ENCODE peak calls at places on chromosomes 11 and 22, in seven cellular contexts. Z is prostate gland, W is pancreas, A is mucosa of descending colon, B is neural progenitor cell, J is A549, U is OCI-LY7. K is an unnamed sample. For H3K4me1, the result is how much of the 10 kb centered on the place peaks cover.

GRCh38 chr11:10785146-10785474 is 23.6 kb downstream of the EIF4G2 start:
- DNase-seq in U (no peak), A (no peak), B (peak), W (no peak), Z (no peak), J (no peak), K (no peak)

GRCh38 chr11:132588366-132588765 is 943.9 kb downstream of the OPCML start:
- DNase-seq in U (no peak), A (no peak), B (no peak), J (no peak), Z (no peak), W (no peak), K (no peak)

GRCh38 chr11:65185166-65185565 is 3.4 kb downstream of the CAPN1 start:
- DNase-seq in W (no peak), J (no peak), U (no peak), A (no peak), Z (no peak), B (no peak), K (no peak)

GRCh38 chr11:132941761-132942160 is 590.5 kb downstream of the OPCML start:
- DNase-seq in Z (no peak), W (no peak), A (no peak), B (no peak), J (no peak), U (no peak), K (no peak)

GRCh38 chr22:21032037-21032842 is at the start of gene SLC7A4:
- DNase-seq in B (peak), U (no peak), J (no peak), W (no peak), A (no peak), Z (no peak), K (no peak)

GRCh38 chr11:121630041-121630440 is 177.3 kb upstream of the SORL1-AS1 start:
- DNase-seq in Z (no peak), J (no peak), B (no peak), W (no peak), U (no peak), A (no peak), K (no peak)

GRCh38 chr11:6345356-6345755 is 25.1 kb upstream of the CAVIN3 start:
- DNase-seq in J (no peak), U (no peak), B (no peak), W (no peak), Z (no peak), A (no peak), K (no peak)

GRCh38 chr22:27673839-27674238 is 127.7 kb downstream of the MN1 start:
- DNase-seq in W (peak), J (no peak), Z (no peak), B (no peak), U (no peak), A (no peak), K (no peak)

GRCh38 chr11:129286813-129287212 is 88.8 kb upstream of the BARX2 start:
- DNase-seq in A (no peak), Z (no peak), W (no peak), U (no peak), B (no peak), J (no peak), K (no peak)

GRCh38 chr22:50529416-50530279 is at the start of gene TYMP:
- DNase-seq in J (peak), Z (peak), B (peak), A (peak), W (peak), U (peak), K (peak)

GRCh38 chr11:95108671-95109551 is 19.3 kb downstream of the ENDOD1 start:
- DNase-seq in U (no peak), W (no peak), A (no peak), B (peak), Z (no peak), J (no peak), K (no peak)

GRCh38 chr11:121270286-121270685 is 22.3 kb upstream of the SC5D start:
- DNase-seq in A (no peak), J (no peak), U (no peak), W (no peak), B (no peak), Z (no peak), K (no peak)

GRCh38 chr11:116984589-116984988 is 113.6 kb downstream of the SIK3 start:
- DNase-seq in B (no peak), J (no peak), W (no peak), Z (no peak), A (no peak), U (no peak), K (no peak)

GRCh38 chr22:17781319-17782031 is 7.2 kb upstream of the BID start:
- DNase-seq in B (no peak), Z (no peak), W (no peak), J (peak), A (peak), U (peak), K (no peak)

GRCh38 chr11:95147364-95147905 is 57.8 kb downstream of the ENDOD1 start:
- DNase-seq in B (no peak), A (no peak), Z (no peak), J (peak), W (no peak), U (no peak), K (no peak)

GRCh38 chr11:35662061-35662648 is 420 bp upstream of the TRIM44 start:
- DNase-seq in Z (no peak), U (no peak), B (no peak), A (no peak), W (peak), J (peak), K (no peak)

GRCh38 chr22:42933783-42934144 is 76.7 kb upstream of the ARFGAP3 start:
- DNase-seq in J (peak), U (no peak), A (no peak), W (no peak), Z (peak), B (no peak), K (no peak)

GRCh38 chr11:88174627-88175003 is 628 bp downstream of the RAB38 start:
- DNase-seq in B (peak), W (peak), J (peak), Z (peak), U (peak), A (peak), K (peak)

GRCh38 chr11:12008790-12009616 is 577 bp upstream of the DKK3 start:
- DNase-seq in A (no peak), U (no peak), W (no peak), Z (no peak), B (peak), J (peak), K (peak)

GRCh38 chr11:67664696-67665536 is 9.5 kb downstream of the ALDH3B2 start:
- DNase-seq in U (no peak), Z (no peak), J (no peak), W (no peak), B (no peak), A (no peak), K (no peak)

GRCh38 chr22:41123151-41123550 is 30.8 kb downstream of the EP300 start:
- DNase-seq in U (no peak), Z (no peak), A (no peak), J (no peak), B (no peak), W (no peak), K (no peak)

GRCh38 chr11:94792453-94792852 is 24.3 kb downstream of the AMOTL1 start:
- DNase-seq in B (no peak), A (no peak), Z (no peak), J (no peak), U (no peak), W (no peak), K (no peak)

GRCh38 chr22:40855104-40855959 is 1.1 kb downstream of the ST13 start:
- DNase-seq in U (no peak), J (no peak), W (no peak), Z (peak), A (no peak), B (peak), K (no peak)

GRCh38 chr11:33064033-33064825 is 24.9 kb downstream of the TCP11L1 start:
- DNase-seq in W (no peak), J (no peak), Z (no peak), B (no peak), A (no peak), U (no peak), K (no peak)

GRCh38 chr11:77159219-77159936 is 31.3 kb downstream of the MYO7A start:
- DNase-seq in B (no peak), J (no peak), Z (no peak), A (no peak), W (no peak), U (no peak), K (no peak)

GRCh38 chr11:9575531-9576240 is 2.2 kb downstream of the WEE1 start:
- DNase-seq in W (no peak), A (no peak), B (no peak), J (no peak), U (peak), Z (no peak), K (no peak)

GRCh38 chr11:116078101-116078561 is 573.9 kb upstream of the CADM1 start:
- DNase-seq in B (peak), U (peak), Z (no peak), J (no peak), W (no peak), A (no peak), K (no peak)

GRCh38 chr11:3604169-3604568 is 37.6 kb downstream of the ART5 start:
- DNase-seq in W (no peak), B (no peak), Z (no peak), U (no peak), J (no peak), A (no peak), K (no peak)

GRCh38 chr11:3609416-3610265 is 32.2 kb downstream of the ART5 start:
- DNase-seq in A (no peak), Z (peak), U (peak), B (peak), W (peak), J (peak), K (no peak)

GRCh38 chr11:3605279-3605662 is 36.5 kb downstream of the ART5 start:
- DNase-seq in Z (no peak), J (no peak), B (no peak), U (no peak), W (no peak), A (no peak), K (no peak)

DNA sequence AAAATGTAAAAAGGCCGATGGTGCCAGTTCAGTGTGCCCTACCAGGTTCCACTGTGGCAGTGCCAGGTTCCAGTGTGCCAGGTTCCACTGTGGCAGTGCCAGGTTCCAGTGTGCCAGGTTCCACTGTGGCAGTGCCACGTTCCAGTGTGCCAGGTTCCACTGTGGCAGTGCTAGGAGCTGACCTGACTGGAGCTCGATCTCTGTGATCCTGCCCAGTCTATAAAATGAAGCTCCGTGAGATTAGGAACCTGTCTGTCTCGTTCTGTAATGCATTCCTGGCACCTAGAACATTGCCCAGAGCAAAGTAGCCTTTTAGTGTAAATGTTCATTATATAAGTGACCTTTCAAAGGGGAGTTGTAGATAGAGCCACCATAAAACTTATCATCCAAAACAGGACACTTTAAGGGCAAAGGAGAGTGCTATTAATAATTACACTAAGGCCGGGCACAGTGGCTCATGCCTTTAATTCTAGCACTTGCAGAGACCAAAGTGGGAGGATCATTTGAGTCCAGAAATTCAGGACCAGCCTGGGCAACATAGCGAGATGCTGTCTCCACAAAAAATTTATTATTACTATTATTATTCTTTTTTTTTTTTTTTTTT is 36.0 kb downstream of the ART5 start:
- DNase-seq in U (no peak), W (no peak), A (no peak), B (no peak), Z (peak), J (no peak), K (no peak)
- TF ChIP-seq CTCF in U (no peak), W (no peak), A (no peak), B (no peak), Z (no peak), J (no peak), K (no peak)

DNA sequence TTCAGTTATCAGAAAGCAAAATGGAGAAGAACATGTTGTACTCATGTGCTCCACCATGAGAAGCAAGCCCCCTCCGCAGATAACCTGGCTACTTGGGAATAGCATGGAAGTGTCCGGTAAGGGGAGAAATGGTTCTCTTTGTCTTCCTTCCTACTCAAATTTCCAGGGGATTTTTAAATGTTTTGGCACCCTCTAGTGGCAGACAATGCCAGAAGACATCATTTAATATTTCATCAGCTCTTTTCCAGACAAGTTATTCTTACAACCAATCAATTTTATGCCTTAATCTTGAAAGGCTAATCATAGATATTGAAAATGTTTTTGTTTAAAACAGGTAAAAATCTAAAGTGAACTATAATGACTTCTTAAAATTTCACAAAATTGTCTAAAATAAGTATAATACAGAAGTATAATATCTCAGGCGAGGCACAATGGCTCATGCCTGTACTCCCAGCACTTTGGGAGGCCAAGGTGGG is 15.7 kb downstream of the CRTAM start:
- DNase-seq in U (peak), A (no peak), B (peak), W (peak), J (peak), Z (peak), K (no peak)
- H3K4me1 ChIP-seq in U (under half), A (under half), B (under half), W (under half), J (under half), Z (under half), K (under half)

GRCh38 chr11:109728056-109728455 is 306.1 kb downstream of the C11orf87 start:
- DNase-seq in J (no peak), U (no peak), A (no peak), Z (no peak), W (no peak), B (no peak), K (no peak)

GRCh38 chr11:109730669-109731068 is 308.7 kb downstream of the C11orf87 start:
- DNase-seq in Z (no peak), B (no peak), A (no peak), U (no peak), W (no peak), J (no peak), K (no peak)

GRCh38 chr11:109733245-109733644 is 311.3 kb downstream of the C11orf87 start:
- DNase-seq in B (no peak), A (no peak), W (no peak), Z (no peak), U (no peak), J (no peak), K (no peak)

GRCh38 chr11:109731451-109731850 is 309.5 kb downstream of the C11orf87 start:
- DNase-seq in A (no peak), U (no peak), Z (no peak), B (no peak), W (no peak), J (no peak), K (no peak)

GRCh38 chr11:109729761-109730160 is 307.8 kb downstream of the C11orf87 start:
- DNase-seq in W (no peak), A (no peak), Z (no peak), J (no peak), U (no peak), B (no peak), K (no peak)
- TF ChIP-seq CTCF in W (no peak), A (no peak), Z (no peak), J (no peak), U (no peak), B (no peak), K (no peak)

GRCh38 chr22:31248965-31249940 is 37.2 kb downstream of the LIMK2 start:
- DNase-seq in Z (peak), A (no peak), J (no peak), W (no peak), B (no peak), U (no peak), K (no peak)

GRCh38 chr22:31247726-31248125 is 35.6 kb downstream of the LIMK2 start:
- DNase-seq in B (peak), U (no peak), Z (no peak), A (no peak), J (no peak), W (no peak), K (no peak)

GRCh38 chr22:31250740-31251330 is 38.7 kb downstream of the LIMK2 start:
- DNase-seq in Z (peak), J (no peak), W (no peak), B (no peak), U (no peak), A (no peak), K (no peak)

GRCh38 chr22:31246687-31247086 is 34.6 kb downstream of the LIMK2 start:
- DNase-seq in B (no peak), W (no peak), A (no peak), U (no peak), J (no peak), Z (no peak), K (no peak)

GRCh38 chr22:31248138-31248745 is 36.1 kb downstream of the LIMK2 start:
- DNase-seq in J (no peak), W (peak), B (peak), Z (peak), U (peak), A (peak), K (peak)
- H3K4me1 ChIP-seq in J (under half), W (under half), B (under half), Z (under half), U (under half), A (under half), K (half or more)

GRCh38 chr22:45867118-45867905 is 109.7 kb downstream of the WNT7B start:
- DNase-seq in Z (no peak), A (no peak), B (peak), W (no peak), U (no peak), J (no peak), K (peak)
- TF ChIP-seq CTCF in Z (peak), A (no peak), B (peak), W (no peak), U (no peak), J (no peak), K (peak)

DNA sequence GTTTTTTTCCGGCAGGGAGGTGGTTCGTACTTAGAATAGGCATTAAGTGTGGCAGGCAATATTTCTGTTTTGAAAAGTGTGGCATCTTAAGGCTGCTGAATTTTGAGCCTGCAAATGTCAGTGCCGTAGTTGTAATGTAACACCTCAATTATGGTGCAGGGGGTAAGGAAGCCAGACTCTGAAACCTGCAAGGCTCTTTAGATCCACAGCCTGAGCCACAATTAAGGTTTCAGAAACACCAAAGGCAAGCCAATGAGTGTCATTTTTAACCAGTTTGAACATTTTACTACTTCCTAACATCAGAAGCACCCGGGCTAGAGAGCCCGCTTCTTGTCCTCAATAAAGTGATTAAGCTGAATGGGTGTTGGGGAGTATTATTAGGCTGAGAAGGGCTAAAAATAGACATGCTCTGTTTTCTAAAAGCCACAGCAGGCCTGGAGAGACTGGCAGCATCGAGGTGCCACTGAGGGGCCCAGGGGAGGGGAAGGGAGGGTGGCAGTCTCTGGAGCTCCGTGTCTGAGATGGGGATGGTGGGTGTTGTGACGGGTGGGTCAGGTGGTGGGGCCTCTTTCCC is 113.4 kb downstream of the ZBTB16 start:
- DNase-seq in U (peak), W (no peak), A (no peak), B (no peak), J (no peak), Z (no peak), K (no peak)
- H3K4me1 ChIP-seq in U (under half), W (half or more), A (half or more), B (half or more), J (under half), Z (under half), K (half or more)

DNA sequence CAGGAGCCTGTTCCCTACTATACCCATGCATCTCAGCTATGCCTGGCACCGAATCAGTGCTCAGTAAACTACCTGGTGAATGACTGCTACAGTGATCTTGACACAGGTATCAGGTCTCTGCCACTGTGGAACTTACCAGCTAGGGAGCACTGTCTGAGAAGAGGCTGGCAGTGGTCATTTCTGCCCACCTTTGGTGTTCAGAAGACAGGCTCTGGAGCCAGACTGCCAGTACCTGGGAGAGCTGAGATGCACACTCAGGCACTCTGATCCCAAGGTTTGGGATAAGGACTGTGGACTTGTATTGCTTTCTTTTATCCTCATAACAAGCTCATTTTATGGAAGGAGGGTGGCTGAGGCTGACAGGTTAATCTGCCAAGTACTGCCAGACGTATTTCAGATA is 52.7 kb downstream of the SYN3 start:
- DNase-seq in B (no peak), W (no peak), J (no peak), A (no peak), Z (no peak), U (no peak), K (no peak)
- TF ChIP-seq CTCF in B (no peak), W (no peak), J (no peak), A (no peak), Z (no peak), U (no peak), K (no peak)

GRCh38 chr22:39291501-39291900 is 27.9 kb downstream of the RPL3 start:
- DNase-seq in A (no peak), W (peak), B (no peak), U (no peak), J (no peak), Z (no peak), K (no peak)

GRCh38 chr22:39292561-39293074 is 26.8 kb downstream of the RPL3 start:
- DNase-seq in A (peak), U (no peak), B (peak), W (peak), Z (peak), J (peak), K (peak)

GRCh38 chr22:39294571-39295468 is 24.6 kb downstream of the RPL3 start:
- DNase-seq in J (no peak), B (no peak), Z (no peak), A (no peak), U (no peak), W (no peak), K (no peak)

GRCh38 chr22:39292002-39292401 is 27.4 kb downstream of the RPL3 start:
- DNase-seq in A (no peak), U (no peak), J (no peak), W (peak), B (no peak), Z (no peak), K (no peak)

DNA sequence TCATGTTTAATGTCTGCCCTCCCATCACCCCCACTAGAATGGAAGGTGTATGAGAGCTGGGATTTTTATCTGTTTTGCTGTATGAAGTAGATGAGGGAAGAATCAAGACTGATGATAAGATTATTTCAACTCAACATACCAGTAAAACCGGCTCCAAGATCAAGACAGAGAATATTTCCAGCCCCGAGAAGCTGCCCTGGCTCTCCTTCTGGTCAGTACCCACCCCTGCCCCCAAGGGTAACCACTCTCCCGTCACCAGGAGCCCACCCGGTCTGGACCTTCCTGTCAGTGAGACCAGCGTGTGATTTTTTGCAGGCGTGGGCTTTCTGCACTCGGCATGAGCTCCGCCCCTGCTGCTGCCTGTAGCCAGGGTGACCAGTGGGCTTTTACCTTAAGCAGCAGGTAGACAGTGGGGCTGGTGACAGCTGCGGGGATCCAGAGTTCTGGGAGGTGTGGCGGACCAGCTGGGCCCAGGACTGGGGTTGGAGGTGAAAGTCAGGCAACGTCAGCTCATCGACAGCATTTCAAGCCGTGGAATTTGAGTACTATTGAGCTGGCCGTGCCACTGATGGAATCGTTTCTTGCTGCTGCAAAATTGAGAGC is 25.6 kb downstream of the RPL3 start:
- DNase-seq in Z (no peak), J (no peak), U (no peak), W (no peak), A (no peak), B (no peak), K (no peak)
- H3K4me1 ChIP-seq in Z (under half), J (half or more), U (under half), W (under half), A (under half), B (under half), K (half or more)

K was measured in lower lobe of right lung.